ENCODE peak calls at places on chromosomes 16 and 17, in five cellular contexts. P is heart right ventricle; T is heart left ventricle; M is naive thymus-derived CD4-positive, alpha-beta T cell; F is ovary. X is an unnamed sample. For H3K27me3 and H3K36me3, the result is how much of the 10 kb centered on the place peaks cover.

GRCh38 chr16:81181013-81181720 is 57.3 kb upstream of the BCO1 start:
- DNase-seq in T (peak), P (peak), M (no peak), F (peak), X (no peak)

GRCh38 chr17:7611635-7612293 is 2.9 kb downstream of the FXR2 start:
- DNase-seq in P (no peak), M (no peak), F (no peak), T (no peak), X (no peak)

GRCh38 chr17:79203016-79203415 is 128.4 kb downstream of the ENGASE start:
- DNase-seq in T (no peak), M (no peak), P (no peak), F (no peak), X (no peak)

GRCh38 chr16:85525464-85526117 is 87.5 kb upstream of the GSE1 start:
- DNase-seq in T (no peak), P (no peak), M (no peak), F (no peak), X (no peak)

GRCh38 chr17:80486692-80487091 is 10.3 kb upstream of the NPTX1 start:
- DNase-seq in F (no peak), P (no peak), T (no peak), M (no peak), X (no peak)

GRCh38 chr16:10521681-10522274 is 58.6 kb downstream of the EMP2 start:
- DNase-seq in F (peak), M (no peak), T (peak), P (peak), X (no peak)

GRCh38 chr17:16255481-16255901 is 38.5 kb downstream of the PIGL start:
- DNase-seq in M (no peak), T (peak), F (peak), P (peak), X (no peak)

GRCh38 chr17:44786551-44787081 is 27.8 kb downstream of the ADAM11 start:
- DNase-seq in M (no peak), F (no peak), P (peak), T (peak), X (no peak)

GRCh38 chr16:84874004-84874435 is 54.2 kb downstream of the CRISPLD2 start:
- DNase-seq in M (no peak), P (no peak), F (no peak), T (no peak), X (no peak)

GRCh38 chr17:10620823-10621222 is 36.3 kb downstream of the MYH3 start:
- DNase-seq in T (no peak), P (no peak), F (no peak), M (no peak), X (no peak)

GRCh38 chr16:4597174-4597573 is 17.5 kb downstream of the UBALD1 start:
- DNase-seq in M (no peak), P (no peak), F (no peak), T (no peak), X (no peak)

GRCh38 chr16:71311553-71312158 is 22.5 kb upstream of the CMTR2 start:
- DNase-seq in T (no peak), P (no peak), F (no peak), M (no peak), X (peak)

GRCh38 chr17:37650419-37651003 is 7.3 kb upstream of the DDX52 start:
- DNase-seq in F (no peak), P (peak), M (no peak), T (no peak), X (no peak)

GRCh38 chr17:63433746-63434591 is 12.1 kb downstream of the CYB561 start:
- DNase-seq in P (peak), T (peak), M (no peak), F (peak), X (no peak)

GRCh38 chr16:69880640-69881133 is 70.4 kb upstream of the CLEC18A start:
- DNase-seq in P (no peak), F (no peak), T (no peak), M (no peak), X (no peak)

GRCh38 chr17:73266796-73267195 is 5.1 kb upstream of the CPSF4L start:
- DNase-seq in T (no peak), F (no peak), M (no peak), P (no peak), X (no peak)

GRCh38 chr17:73261617-73261951 is at the start of gene CPSF4L:
- DNase-seq in T (no peak), P (no peak), F (no peak), M (no peak), X (no peak)

GRCh38 chr17:73261952-73262675 is 434 bp upstream of the CPSF4L start:
- DNase-seq in F (peak), T (no peak), M (no peak), P (no peak), X (no peak)

GRCh38 chr17:73265646-73266640 is 4.3 kb upstream of the CPSF4L start:
- DNase-seq in P (no peak), T (no peak), M (no peak), F (no peak), X (no peak)

DNA sequence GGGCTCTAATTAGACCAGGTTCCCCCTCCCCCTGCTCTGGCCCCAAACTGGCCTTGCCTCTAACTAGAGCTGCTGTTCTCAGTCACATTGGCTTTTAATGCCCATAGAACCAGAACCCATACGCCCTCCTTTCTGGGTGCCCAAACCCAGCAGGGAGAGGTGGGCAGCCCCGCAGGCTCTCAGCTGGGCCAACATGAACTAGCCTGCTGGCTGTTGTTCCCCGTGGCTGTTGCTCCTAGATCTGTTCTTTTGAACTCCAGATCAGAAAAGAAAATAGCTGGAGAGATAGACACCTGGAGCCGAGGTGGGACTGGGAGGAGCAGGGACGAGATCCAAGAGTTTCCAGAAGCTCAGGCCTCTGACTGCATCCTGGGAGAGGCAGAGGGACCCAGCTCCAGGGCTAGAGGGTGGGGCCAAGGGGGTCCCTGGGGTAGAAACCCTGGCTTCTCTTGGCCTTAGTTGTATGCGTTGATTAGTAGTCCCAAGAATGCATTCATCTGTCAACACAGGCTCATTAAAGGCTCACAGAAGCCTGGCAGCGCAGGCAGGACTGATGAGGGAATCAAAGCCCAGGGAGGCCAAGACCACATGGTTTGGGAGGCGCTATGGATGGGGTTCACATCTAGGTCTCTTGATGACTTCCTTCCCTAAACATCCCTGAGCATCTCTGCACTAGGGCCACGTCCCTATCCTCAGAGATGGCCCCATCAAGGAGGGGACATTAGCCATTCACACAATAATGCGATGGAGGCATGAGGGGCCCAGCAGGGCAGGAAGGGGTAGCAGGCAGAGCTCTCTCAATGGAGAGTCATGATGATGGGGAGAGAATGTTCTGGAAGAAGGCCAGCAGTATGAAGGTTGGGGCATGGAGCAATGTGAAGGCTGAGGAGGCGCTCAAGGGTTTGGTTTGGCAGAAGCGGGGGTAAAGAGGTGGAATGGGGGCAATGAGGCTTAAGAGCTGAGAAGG is 1.3 kb upstream of the CPSF4L start:
- DNase-seq in T (no peak), F (no peak), M (no peak), P (no peak), X (no peak)
- H3K27ac ChIP-seq in T (no peak), F (peak), M (no peak), P (no peak), X (no peak)

GRCh38 chr17:46780003-46780373 is 38.5 kb downstream of the WNT3 start:
- DNase-seq in T (no peak), P (no peak), M (no peak), F (no peak), X (no peak)
- H3K27me3 ChIP-seq in T (under half), P (under half), M (under half), F (under half), X (under half)

GRCh38 chr16:61797296-61797695 is 238.9 kb downstream of the CDH8 start:
- DNase-seq in F (no peak), M (no peak), P (no peak), T (no peak), X (no peak)

GRCh38 chr16:61797960-61798359 is 238.3 kb downstream of the CDH8 start:
- DNase-seq in P (no peak), T (no peak), M (no peak), F (no peak), X (no peak)

GRCh38 chr16:61798741-61799140 is 237.5 kb downstream of the CDH8 start:
- DNase-seq in F (no peak), T (no peak), M (no peak), P (no peak), X (no peak)
- H3K36me3 ChIP-seq in F (under half), T (under half), M (under half), P (under half), X (under half)

DNA sequence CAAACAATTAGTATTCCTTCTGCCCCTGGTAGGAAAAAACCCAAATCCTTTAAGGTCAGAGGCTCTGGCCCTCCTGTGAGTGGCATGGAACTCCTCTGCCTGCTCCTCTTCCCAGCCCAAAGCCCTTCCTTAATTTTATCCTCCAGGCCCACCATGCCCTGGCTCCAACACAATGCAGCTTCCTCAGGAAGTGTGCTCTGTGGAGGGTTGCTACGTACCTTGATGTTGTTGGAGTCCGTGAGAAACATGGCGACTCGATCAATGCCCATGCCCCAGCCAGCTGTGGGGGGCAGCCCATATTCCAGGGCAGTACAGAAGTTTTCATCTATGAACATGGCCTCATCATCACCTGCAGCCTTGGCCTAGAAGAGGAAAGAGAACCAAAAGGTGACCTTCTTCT is 5.3 kb upstream of the ADAT1 start:
- DNase-seq in T (no peak), F (no peak), M (no peak), P (no peak), X (no peak)
- H3K27ac ChIP-seq in T (peak), F (no peak), M (peak), P (peak), X (no peak)

GRCh38 chr16:56330476-56330875 is 94.9 kb downstream of the AMFR start:
- DNase-seq in M (no peak), F (no peak), P (no peak), T (no peak), X (no peak)
- H3K27me3 ChIP-seq in M (under half), F (under half), P (under half), T (under half), X (under half)

GRCh38 chr17:29109477-29110371 is 66.8 kb downstream of the PIPOX start:
- DNase-seq in F (no peak), P (no peak), T (no peak), M (no peak), X (no peak)

GRCh38 chr17:29108806-29109476 is 66.0 kb downstream of the PIPOX start:
- DNase-seq in P (no peak), M (no peak), F (no peak), T (no peak), X (no peak)

GRCh38 chr17:29111816-29112499 is 68.2 kb downstream of the MYO18A start:
- DNase-seq in F (peak), T (peak), P (peak), M (peak), X (peak)

GRCh38 chr17:29107933-29108805 is 65.2 kb downstream of the PIPOX start:
- DNase-seq in M (no peak), T (peak), P (peak), F (no peak), X (no peak)

DNA sequence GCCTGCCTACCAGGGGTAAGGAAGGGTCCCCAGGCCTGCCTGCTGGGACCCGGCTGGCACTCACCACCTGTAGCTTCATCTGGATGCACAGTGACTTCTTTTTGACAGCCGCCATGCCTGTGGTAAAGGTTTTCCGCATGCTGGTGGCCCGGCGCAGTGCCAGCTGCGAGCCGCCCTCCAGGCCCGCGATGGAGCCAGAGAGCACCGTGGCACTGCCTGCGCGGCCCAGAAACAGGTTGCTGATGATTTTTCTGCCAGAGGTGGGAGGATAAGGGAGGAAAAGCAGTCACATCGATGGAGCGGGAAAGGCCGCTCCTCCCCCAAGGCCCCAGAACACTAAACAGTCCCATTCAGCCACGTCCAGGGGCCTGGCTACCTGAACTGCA is 67.4 kb downstream of the PIPOX start:
- DNase-seq in P (no peak), T (no peak), F (no peak), M (no peak), X (no peak)
- H3K36me3 ChIP-seq in P (half or more), T (under half), F (under half), M (under half), X (under half)